ENCODE peak calls at places on chromosomes 5 and 9, in four cellular contexts. W is HepG2, L is K562, G is GM12878. A is an unnamed sample.

GRCh38 chr5:157561105-157561504 is 14.5 kb downstream of the ADAM19 start:
- DNase-seq in W (no peak), L (no peak), G (no peak), A (no peak)

GRCh38 chr5:122081541-122081940 is 3.5 kb upstream of the LOX start:
- DNase-seq in W (no peak), L (no peak), G (no peak), A (no peak)

GRCh38 chr9:134634667-134635230 is 6.9 kb upstream of the COL5A1 start:
- DNase-seq in W (no peak), L (no peak), G (no peak), A (no peak)

GRCh38 chr5:137491121-137491520 is 8.0 kb downstream of the SPOCK1 start:
- DNase-seq in W (no peak), L (no peak), G (no peak), A (no peak)

GRCh38 chr9:110443146-110443877 is 105.6 kb upstream of the TXNDC8 start:
- DNase-seq in W (peak), L (no peak), G (no peak), A (no peak)

GRCh38 chr5:57844410-57844809 is 361.8 kb upstream of the ACTBL2 start:
- DNase-seq in W (no peak), L (no peak), G (no peak), A (no peak)

GRCh38 chr5:78509884-78510769 is 138.4 kb downstream of the LHFPL2 start:
- DNase-seq in W (no peak), L (peak), G (no peak), A (no peak)

GRCh38 chr5:177474845-177475562 is 1.6 kb upstream of the DBN1 start:
- DNase-seq in W (no peak), L (no peak), G (no peak), A (no peak)

GRCh38 chr9:607417-607816 is 234.1 kb upstream of the DMRT1 start:
- DNase-seq in W (no peak), L (no peak), G (no peak), A (no peak)

GRCh38 chr5:2534970-2535369 is 216.5 kb downstream of the IRX2 start:
- DNase-seq in W (no peak), L (no peak), G (no peak), A (no peak)

GRCh38 chr5:134438641-134439621 is 27.2 kb upstream of the CDKN2AIPNL start:
- DNase-seq in W (peak), L (no peak), G (no peak), A (no peak)

GRCh38 chr9:93575706-93576295 is 583 bp upstream of the PHF2 start:
- DNase-seq in W (no peak), L (peak), G (no peak), A (peak)

GRCh38 chr5:151023651-151024050 is 3.3 kb downstream of the GPX3 start:
- DNase-seq in W (no peak), L (peak), G (no peak), A (no peak)

GRCh38 chr5:168262042-168262743 is 29.3 kb upstream of the WWC1 start:
- DNase-seq in W (no peak), L (no peak), G (no peak), A (no peak)

GRCh38 chr5:154262376-154262775 is 71.8 kb downstream of the GALNT10 start:
- DNase-seq in W (no peak), L (no peak), G (no peak), A (no peak)

GRCh38 chr5:20041326-20041977 is 53.5 kb upstream of the CDH18 start:
- DNase-seq in W (no peak), L (no peak), G (no peak), A (no peak)

GRCh38 chr9:35519697-35520403 is 29.9 kb downstream of the RUSC2 start:
- DNase-seq in W (no peak), L (no peak), G (no peak), A (no peak)

GRCh38 chr9:125510980-125511379 is 196.0 kb downstream of the MAPKAP1 start:
- DNase-seq in W (no peak), L (no peak), G (no peak), A (no peak)

GRCh38 chr5:11928909-11929308 is 24.7 kb upstream of the CTNND2 start:
- DNase-seq in W (no peak), L (no peak), G (no peak), A (no peak)

GRCh38 chr5:67672633-67673032 is 476.0 kb upstream of the CD180 start:
- DNase-seq in W (no peak), L (no peak), G (no peak), A (no peak)

DNA sequence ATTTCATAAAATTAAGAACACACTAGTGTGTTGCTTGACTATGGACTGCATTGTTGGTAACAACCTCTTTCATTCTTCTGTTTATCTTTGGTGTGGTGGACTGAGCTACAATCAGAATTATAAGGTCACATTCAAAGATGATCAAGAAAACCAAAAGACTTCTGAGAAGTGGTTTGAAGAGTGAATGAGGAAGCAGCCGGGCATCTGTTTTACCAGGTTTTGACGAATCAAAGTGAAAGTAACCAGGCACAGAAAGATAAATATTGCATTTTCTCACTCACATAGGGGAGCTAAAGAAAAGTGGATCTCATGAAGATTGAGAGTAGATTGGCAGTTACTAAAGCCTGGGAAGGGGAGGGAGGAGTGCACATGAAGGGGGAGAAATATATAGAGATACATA is 589.1 kb downstream of the ZNF608 start:
- DNase-seq in W (no peak), L (no peak), G (peak), A (no peak)
- H3K4me3 ChIP-seq in W (peak), L (no peak), G (no peak), A (no peak)

DNA sequence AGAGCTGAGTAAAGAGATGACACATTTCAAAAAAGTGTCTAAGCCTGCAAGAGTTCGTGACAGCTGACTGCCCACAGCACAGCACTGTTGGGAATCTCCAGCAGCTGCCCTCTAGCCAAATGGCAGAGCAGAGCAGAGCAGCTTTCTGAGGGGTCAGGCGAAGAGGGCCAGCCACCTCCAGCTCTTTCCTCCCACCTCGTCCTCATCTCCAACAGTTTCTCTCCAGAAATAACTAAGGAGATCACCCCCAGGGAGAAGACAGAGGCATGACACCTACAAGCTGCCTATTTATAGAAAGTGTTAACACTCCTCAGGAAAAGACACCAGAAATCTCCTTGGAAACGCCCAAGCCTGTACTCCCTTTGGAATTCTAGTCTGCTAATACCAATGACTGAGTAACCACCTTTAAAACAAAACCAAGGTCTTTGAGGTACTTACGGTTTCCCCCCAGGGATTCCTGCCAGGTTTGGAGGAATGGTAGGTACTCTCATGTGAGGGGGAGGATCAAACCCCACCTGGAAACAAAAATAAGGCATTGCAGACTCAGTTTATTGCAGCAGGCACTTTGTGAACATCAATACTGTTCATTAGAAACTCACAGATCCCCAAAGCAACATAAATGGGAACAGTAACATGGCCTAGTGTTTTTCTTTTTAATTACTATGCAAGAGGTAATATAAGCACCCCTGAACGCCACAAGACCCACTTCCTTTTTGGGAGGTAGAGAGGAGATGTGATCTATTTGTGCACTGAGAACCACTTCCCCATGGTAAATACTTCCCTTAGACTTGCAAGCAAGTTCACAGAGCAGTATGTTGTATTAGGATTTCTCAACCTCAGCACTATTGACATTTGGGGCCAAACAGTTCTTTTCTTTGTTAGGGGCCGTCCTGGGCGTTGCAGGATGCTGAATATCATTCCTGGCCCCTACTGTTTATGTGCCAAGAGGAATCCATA is 79.3 kb downstream of the TLE1 start:
- DNase-seq in W (peak), L (no peak), G (no peak), A (no peak)
- TF ChIP-seq HDAC6 in W (no peak), L (no peak), G (no peak), A (no peak)

GRCh38 chr5:172177232-172177631 is 10.8 kb downstream of the STK10 start:
- DNase-seq in W (no peak), L (no peak), G (no peak), A (no peak)

GRCh38 chr5:172172912-172173591 is 15.0 kb downstream of the STK10 start:
- DNase-seq in W (no peak), L (no peak), G (no peak), A (no peak)

GRCh38 chr5:172175263-172175719 is 12.7 kb downstream of the STK10 start:
- DNase-seq in W (peak), L (peak), G (peak), A (no peak)

GRCh38 chr5:172171118-172171775 is 16.8 kb downstream of the STK10 start:
- DNase-seq in W (no peak), L (no peak), G (no peak), A (no peak)

GRCh38 chr5:172173771-172174170 is 14.3 kb downstream of the STK10 start:
- DNase-seq in W (no peak), L (no peak), G (no peak), A (no peak)
- TF ChIP-seq YY1 in W (no peak), L (no peak), G (no peak), A (no peak)

DNA sequence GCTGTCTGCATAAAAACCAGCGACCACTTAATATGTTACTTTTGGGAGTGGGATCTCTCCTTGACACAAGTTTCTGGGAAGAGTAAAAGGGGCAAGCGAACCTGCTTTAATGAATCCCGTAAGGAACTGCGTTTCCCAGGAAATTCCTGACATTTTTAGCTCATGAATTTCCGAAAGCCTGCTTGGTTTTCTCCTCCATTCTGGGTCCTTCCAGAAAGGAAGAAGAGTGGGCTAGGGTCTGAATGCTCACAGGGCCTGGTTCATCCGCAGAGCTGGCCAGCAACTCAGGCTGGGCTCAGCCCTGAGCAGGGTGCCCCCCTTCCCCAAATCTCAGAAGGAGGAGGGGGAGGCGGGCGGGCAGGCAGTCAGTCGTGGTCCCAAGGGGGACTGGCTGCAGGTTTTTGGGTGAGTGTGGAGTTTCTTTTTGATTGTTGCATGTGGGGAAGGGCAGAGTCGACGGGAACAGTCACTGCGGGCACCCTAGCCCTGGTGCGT is 1.2 kb upstream of the PURA start:
- DNase-seq in W (no peak), L (no peak), G (no peak), A (no peak)
- H3K4me3 ChIP-seq in W (peak), L (peak), G (peak), A (peak)

A was measured in H1.